ENCODE peak calls at places on chromosome 15, in seven cellular contexts. N is AG04450, J is SJSA1, I is amygdala, G is neural crest cell, K is DMS 273 treated with DMSO at 0.1 percent for 48 hours, O is NB4. E is an unnamed sample.

GRCh38 chr15:90159213-90159612 is 41.9 kb upstream of the SEMA4B start:
- DNase-seq in G (no peak), I (no peak), J (no peak), N (no peak), O (no peak), K (no peak), E (no peak)

GRCh38 chr15:77550275-77551251 is 82.1 kb downstream of the LINGO1 start:
- DNase-seq in K (no peak), G (no peak), N (no peak), O (no peak), J (no peak), I (no peak), E (no peak)

GRCh38 chr15:67884009-67884408 is 44.2 kb upstream of the RNU6-1 start:
- DNase-seq in I (no peak), N (no peak), O (no peak), G (no peak), J (no peak), K (no peak), E (no peak)

GRCh38 chr15:40763801-40764765 is at the start of gene GCHFR:
- DNase-seq in O (peak), K (no peak), J (peak), I (no peak), G (peak), N (no peak), E (peak)

GRCh38 chr15:47390208-47390765 is 327.0 kb upstream of the SEMA6D start:
- DNase-seq in I (no peak), G (no peak), J (no peak), K (no peak), O (no peak), N (no peak), E (no peak)

GRCh38 chr15:34773916-34774315 is 19.1 kb upstream of the GJD2 start:
- DNase-seq in I (no peak), G (no peak), K (no peak), N (no peak), J (no peak), O (no peak), E (no peak)

GRCh38 chr15:91186892-91187644 is 87.0 kb downstream of the SV2B start:
- DNase-seq in G (peak), K (no peak), N (no peak), I (no peak), O (peak), J (no peak), E (peak)

GRCh38 chr15:71575474-71576045 is 234.8 kb upstream of the NR2E3 start:
- DNase-seq in J (no peak), N (no peak), O (peak), I (no peak), G (no peak), K (no peak), E (no peak)

GRCh38 chr15:78077860-78078187 is 313 bp upstream of the TBC1D2B start:
- DNase-seq in I (no peak), O (no peak), G (no peak), N (no peak), K (no peak), J (peak), E (no peak)

GRCh38 chr15:66484539-66485112 is 12.9 kb downstream of the SNAPC5 start:
- DNase-seq in N (no peak), O (no peak), K (no peak), G (no peak), I (no peak), J (no peak), E (no peak)

GRCh38 chr15:68595761-68596160 is 17.0 kb downstream of the CORO2B start:
- DNase-seq in G (no peak), N (no peak), I (no peak), O (no peak), J (no peak), K (no peak), E (no peak)

GRCh38 chr15:42371125-42371524 is 11.8 kb downstream of the CAPN3 start:
- DNase-seq in G (no peak), N (no peak), J (no peak), O (peak), I (no peak), K (no peak), E (no peak)

GRCh38 chr15:94691169-94691568 is 459.8 kb downstream of the MCTP2 start:
- DNase-seq in N (no peak), O (no peak), I (no peak), K (no peak), J (no peak), G (no peak), E (no peak)

GRCh38 chr15:29268706-29269484 is 727 bp downstream of the NSMCE3 start:
- DNase-seq in J (peak), N (no peak), K (no peak), G (no peak), I (peak), O (peak), E (peak)

GRCh38 chr15:39783244-39783820 is 691 bp upstream of the FSIP1 start:
- DNase-seq in G (no peak), I (no peak), O (peak), N (no peak), K (no peak), J (no peak), E (no peak)

GRCh38 chr15:60374628-60375081 is 23.1 kb downstream of the ANXA2 start:
- DNase-seq in G (no peak), I (no peak), O (no peak), K (peak), J (peak), N (peak), E (peak)

E was measured in progenitor cell of endocrine pancreas.